ENCODE peak calls at places on chromosomes 11 and 22, in seven cellular contexts. One of them, this sample, is unnamed. For H3K36me3, the result is how much of the 10 kb centered on the place peaks cover.

GRCh38 chr11:19963697-19964340 is 196.5 kb downstream of the DBX1 start:
- DNase-seq in fibroblast of lung: no peak
- DNase-seq in bronchial epithelial cell: no peak
- DNase-seq in Panc1: no peak
- DNase-seq in IMR-90: no peak
- DNase-seq in OCI-LY7: no peak
- DNase-seq in esophagus muscularis mucosa: no peak
- DNase-seq in this sample: no peak

GRCh38 chr22:40177738-40178416 is at the start of gene TNRC6B:
- DNase-seq in fibroblast of lung: peak
- DNase-seq in bronchial epithelial cell: peak
- DNase-seq in Panc1: peak
- DNase-seq in IMR-90: peak
- DNase-seq in OCI-LY7: peak
- DNase-seq in esophagus muscularis mucosa: peak
- DNase-seq in this sample: no peak

GRCh38 chr11:32331098-32331497 is 104.2 kb downstream of the WT1 start:
- DNase-seq in fibroblast of lung: peak
- DNase-seq in bronchial epithelial cell: no peak
- DNase-seq in Panc1: no peak
- DNase-seq in IMR-90: no peak
- DNase-seq in OCI-LY7: no peak
- DNase-seq in esophagus muscularis mucosa: no peak
- DNase-seq in this sample: no peak

GRCh38 chr22:25509391-25509791 is 55.1 kb upstream of the GRK3 start:
- DNase-seq in fibroblast of lung: peak
- DNase-seq in bronchial epithelial cell: peak
- DNase-seq in Panc1: no peak
- DNase-seq in IMR-90: peak
- DNase-seq in OCI-LY7: no peak
- DNase-seq in esophagus muscularis mucosa: no peak
- DNase-seq in this sample: no peak

GRCh38 chr22:26170795-26171194 is 1.5 kb downstream of the SEZ6L start:
- DNase-seq in fibroblast of lung: no peak
- DNase-seq in bronchial epithelial cell: no peak
- DNase-seq in Panc1: no peak
- DNase-seq in IMR-90: no peak
- DNase-seq in OCI-LY7: no peak
- DNase-seq in esophagus muscularis mucosa: no peak
- DNase-seq in this sample: peak

GRCh38 chr22:23269441-23270211 is 89.3 kb downstream of the BCR start:
- DNase-seq in fibroblast of lung: no peak
- DNase-seq in bronchial epithelial cell: no peak
- DNase-seq in Panc1: no peak
- DNase-seq in IMR-90: no peak
- DNase-seq in OCI-LY7: peak
- DNase-seq in esophagus muscularis mucosa: no peak
- DNase-seq in this sample: no peak

GRCh38 chr11:123235117-123235686 is 40.2 kb upstream of the CLMP start:
- DNase-seq in fibroblast of lung: no peak
- DNase-seq in bronchial epithelial cell: no peak
- DNase-seq in Panc1: no peak
- DNase-seq in IMR-90: no peak
- DNase-seq in OCI-LY7: peak
- DNase-seq in esophagus muscularis mucosa: no peak
- DNase-seq in this sample: peak

GRCh38 chr22:19068784-19069271 is 53.4 kb downstream of the DGCR2 start:
- DNase-seq in fibroblast of lung: no peak
- DNase-seq in bronchial epithelial cell: no peak
- DNase-seq in Panc1: no peak
- DNase-seq in IMR-90: no peak
- DNase-seq in OCI-LY7: no peak
- DNase-seq in esophagus muscularis mucosa: no peak
- DNase-seq in this sample: no peak

GRCh38 chr11:62223095-62223494 is 14.6 kb downstream of the SCGB2A1 start:
- DNase-seq in fibroblast of lung: peak
- DNase-seq in bronchial epithelial cell: no peak
- DNase-seq in Panc1: no peak
- DNase-seq in IMR-90: no peak
- DNase-seq in OCI-LY7: no peak
- DNase-seq in esophagus muscularis mucosa: no peak
- DNase-seq in this sample: no peak

GRCh38 chr11:15956302-15956701 is 400.0 kb downstream of the SOX6 start:
- DNase-seq in fibroblast of lung: no peak
- DNase-seq in bronchial epithelial cell: no peak
- DNase-seq in Panc1: no peak
- DNase-seq in IMR-90: no peak
- DNase-seq in OCI-LY7: no peak
- DNase-seq in esophagus muscularis mucosa: no peak
- DNase-seq in this sample: no peak

GRCh38 chr11:76652989-76653673 is 17.4 kb downstream of the LRRC32 start:
- DNase-seq in fibroblast of lung: no peak
- DNase-seq in bronchial epithelial cell: no peak
- DNase-seq in Panc1: no peak
- DNase-seq in IMR-90: no peak
- DNase-seq in OCI-LY7: no peak
- DNase-seq in esophagus muscularis mucosa: no peak
- DNase-seq in this sample: no peak

GRCh38 chr11:19279455-19279854 is 38.7 kb upstream of the E2F8 start:
- DNase-seq in fibroblast of lung: no peak
- DNase-seq in bronchial epithelial cell: no peak
- DNase-seq in Panc1: no peak
- DNase-seq in IMR-90: no peak
- DNase-seq in OCI-LY7: peak
- DNase-seq in esophagus muscularis mucosa: no peak
- DNase-seq in this sample: no peak

GRCh38 chr11:44939673-44940072 is 11.0 kb downstream of the TP53I11 start:
- DNase-seq in fibroblast of lung: no peak
- DNase-seq in bronchial epithelial cell: no peak
- DNase-seq in Panc1: no peak
- DNase-seq in IMR-90: no peak
- DNase-seq in OCI-LY7: no peak
- DNase-seq in esophagus muscularis mucosa: no peak
- DNase-seq in this sample: peak

GRCh38 chr11:34600339-34601084 is 20.4 kb upstream of the EHF start:
- DNase-seq in fibroblast of lung: peak
- DNase-seq in bronchial epithelial cell: peak
- DNase-seq in Panc1: no peak
- DNase-seq in IMR-90: peak
- DNase-seq in OCI-LY7: no peak
- DNase-seq in esophagus muscularis mucosa: no peak
- DNase-seq in this sample: no peak

GRCh38 chr11:32829680-32830412 is at the start of gene PRRG4:
- DNase-seq in fibroblast of lung: peak
- DNase-seq in bronchial epithelial cell: peak
- DNase-seq in Panc1: no peak
- DNase-seq in IMR-90: peak
- DNase-seq in OCI-LY7: peak
- DNase-seq in esophagus muscularis mucosa: no peak
- DNase-seq in this sample: peak

GRCh38 chr22:50703726-50704509 is 31.3 kb downstream of the SHANK3 start:
- DNase-seq in fibroblast of lung: no peak
- DNase-seq in bronchial epithelial cell: no peak
- DNase-seq in Panc1: no peak
- DNase-seq in IMR-90: no peak
- DNase-seq in OCI-LY7: no peak
- DNase-seq in esophagus muscularis mucosa: no peak
- DNase-seq in this sample: no peak

GRCh38 chr11:75771646-75772410 is 3.2 kb downstream of the DGAT2 start:
- DNase-seq in fibroblast of lung: peak
- DNase-seq in bronchial epithelial cell: peak
- DNase-seq in Panc1: no peak
- DNase-seq in IMR-90: peak
- DNase-seq in OCI-LY7: no peak
- DNase-seq in esophagus muscularis mucosa: no peak
- DNase-seq in this sample: no peak

GRCh38 chr11:100574894-100575769 is 112.0 kb upstream of the ARHGAP42 start:
- DNase-seq in fibroblast of lung: peak
- DNase-seq in bronchial epithelial cell: peak
- DNase-seq in Panc1: no peak
- DNase-seq in IMR-90: peak
- DNase-seq in OCI-LY7: no peak
- DNase-seq in esophagus muscularis mucosa: no peak
- DNase-seq in this sample: no peak

GRCh38 chr22:17346578-17346977 is 22.7 kb upstream of the CECR2 start:
- DNase-seq in fibroblast of lung: no peak
- DNase-seq in bronchial epithelial cell: no peak
- DNase-seq in Panc1: no peak
- DNase-seq in IMR-90: no peak
- DNase-seq in OCI-LY7: no peak
- DNase-seq in esophagus muscularis mucosa: no peak
- DNase-seq in this sample: no peak

GRCh38 chr22:21978564-21979386 is 3.8 kb downstream of the TOP3B start:
- DNase-seq in fibroblast of lung: no peak
- DNase-seq in bronchial epithelial cell: no peak
- DNase-seq in Panc1: no peak
- DNase-seq in IMR-90: no peak
- DNase-seq in OCI-LY7: no peak
- DNase-seq in esophagus muscularis mucosa: no peak
- DNase-seq in this sample: no peak

GRCh38 chr11:126467471-126467870 is 112.0 kb downstream of the ST3GAL4 start:
- DNase-seq in fibroblast of lung: no peak
- DNase-seq in bronchial epithelial cell: no peak
- DNase-seq in Panc1: no peak
- DNase-seq in IMR-90: no peak
- DNase-seq in OCI-LY7: peak
- DNase-seq in esophagus muscularis mucosa: no peak
- DNase-seq in this sample: no peak

GRCh38 chr11:27116684-27117083 is 76.1 kb downstream of the BBOX1 start:
- DNase-seq in fibroblast of lung: peak
- DNase-seq in bronchial epithelial cell: no peak
- DNase-seq in Panc1: no peak
- DNase-seq in IMR-90: no peak
- DNase-seq in OCI-LY7: no peak
- DNase-seq in esophagus muscularis mucosa: no peak
- DNase-seq in this sample: no peak

DNA sequence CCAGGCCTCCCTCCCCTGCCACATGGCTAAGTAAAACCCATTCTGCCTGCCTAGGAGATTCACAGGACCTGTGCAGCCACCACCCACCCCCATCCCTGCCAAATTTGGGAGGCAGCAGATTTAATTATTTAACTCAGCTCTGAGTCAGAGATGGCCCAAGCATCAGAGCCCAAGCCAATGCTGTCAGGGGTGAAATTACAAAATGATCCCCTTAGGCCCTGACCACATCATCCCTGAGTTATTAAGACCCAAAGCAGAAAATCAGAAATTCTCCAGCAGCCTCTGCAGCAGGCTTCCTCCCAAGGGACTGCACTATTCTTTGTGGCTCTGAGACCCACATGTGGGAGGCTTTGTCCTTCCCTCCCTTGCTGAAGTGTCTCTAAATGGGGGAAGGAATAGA is 52.8 kb upstream of the RRAS2 start:
- DNase-seq in fibroblast of lung: peak
- DNase-seq in bronchial epithelial cell: peak
- DNase-seq in Panc1: no peak
- DNase-seq in IMR-90: peak
- DNase-seq in OCI-LY7: no peak
- DNase-seq in esophagus muscularis mucosa: no peak
- DNase-seq in this sample: no peak
- H3K36me3 ChIP-seq in fibroblast of lung: under half
- H3K36me3 ChIP-seq in bronchial epithelial cell: under half
- H3K36me3 ChIP-seq in Panc1: under half
- H3K36me3 ChIP-seq in IMR-90: under half
- H3K36me3 ChIP-seq in OCI-LY7: under half
- H3K36me3 ChIP-seq in esophagus muscularis mucosa: under half
- H3K36me3 ChIP-seq in this sample: under half

GRCh38 chr11:3009481-3009880 is 17.4 kb upstream of the NAP1L4 start:
- DNase-seq in fibroblast of lung: no peak
- DNase-seq in bronchial epithelial cell: no peak
- DNase-seq in Panc1: no peak
- DNase-seq in IMR-90: no peak
- DNase-seq in OCI-LY7: no peak
- DNase-seq in esophagus muscularis mucosa: no peak
- DNase-seq in this sample: no peak
- H3K36me3 ChIP-seq in fibroblast of lung: under half
- H3K36me3 ChIP-seq in bronchial epithelial cell: under half
- H3K36me3 ChIP-seq in Panc1: under half
- H3K36me3 ChIP-seq in IMR-90: half or more
- H3K36me3 ChIP-seq in OCI-LY7: under half
- H3K36me3 ChIP-seq in esophagus muscularis mucosa: half or more
- H3K36me3 ChIP-seq in this sample: half or more

DNA sequence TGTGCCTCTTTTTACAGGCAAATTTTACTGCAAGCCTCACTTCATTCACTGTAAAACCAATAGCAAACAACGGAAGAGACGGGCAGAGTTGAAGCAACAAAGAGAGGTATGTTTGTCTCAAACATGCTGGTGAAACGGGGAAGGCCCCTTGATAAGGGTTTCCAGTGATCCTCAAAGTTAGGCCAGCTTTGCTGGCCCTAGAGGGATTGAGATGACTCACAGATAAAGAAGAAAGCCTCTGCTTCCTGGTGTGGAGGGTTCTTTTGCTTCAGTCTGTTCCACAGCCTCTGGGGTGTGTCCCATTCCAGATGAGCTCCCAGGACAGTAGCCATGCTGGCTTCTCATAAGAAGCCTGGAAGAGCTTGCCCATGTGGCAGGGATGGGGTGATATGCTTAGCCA is 118.9 kb upstream of the PARVA start:
- DNase-seq in fibroblast of lung: peak
- DNase-seq in bronchial epithelial cell: peak
- DNase-seq in Panc1: no peak
- DNase-seq in IMR-90: peak
- DNase-seq in OCI-LY7: no peak
- DNase-seq in esophagus muscularis mucosa: no peak
- DNase-seq in this sample: no peak
- H3K36me3 ChIP-seq in fibroblast of lung: under half
- H3K36me3 ChIP-seq in bronchial epithelial cell: under half
- H3K36me3 ChIP-seq in Panc1: under half
- H3K36me3 ChIP-seq in IMR-90: half or more
- H3K36me3 ChIP-seq in OCI-LY7: under half
- H3K36me3 ChIP-seq in esophagus muscularis mucosa: half or more
- H3K36me3 ChIP-seq in this sample: under half

DNA sequence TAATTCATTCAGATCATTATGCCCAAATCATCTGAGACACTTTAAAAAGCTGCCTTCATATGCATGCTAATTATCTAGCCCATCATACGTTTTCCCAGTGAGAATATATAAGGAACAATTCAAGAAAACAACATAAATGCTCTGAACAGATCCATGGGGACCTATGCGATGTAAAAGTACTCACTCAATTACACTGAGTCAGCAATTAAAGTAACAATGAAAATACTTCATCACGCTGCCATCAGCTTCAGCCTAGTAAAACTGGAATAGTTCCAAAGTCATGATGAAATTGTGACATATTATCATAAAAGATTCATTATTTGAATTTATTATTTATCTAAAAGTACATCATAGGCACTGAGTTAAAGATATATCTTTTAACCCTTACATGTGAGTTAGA is 3.7 kb upstream of the OR8K5 start:
- DNase-seq in fibroblast of lung: no peak
- DNase-seq in bronchial epithelial cell: no peak
- DNase-seq in Panc1: no peak
- DNase-seq in IMR-90: no peak
- DNase-seq in OCI-LY7: no peak
- DNase-seq in esophagus muscularis mucosa: no peak
- DNase-seq in this sample: no peak
- H3K36me3 ChIP-seq in fibroblast of lung: under half
- H3K36me3 ChIP-seq in bronchial epithelial cell: under half
- H3K36me3 ChIP-seq in Panc1: under half
- H3K36me3 ChIP-seq in IMR-90: under half
- H3K36me3 ChIP-seq in OCI-LY7: under half
- H3K36me3 ChIP-seq in esophagus muscularis mucosa: under half
- H3K36me3 ChIP-seq in this sample: under half

This sample was measured in heart right ventricle.